ENCODE peak calls at places on chromosome 13, in four cellular contexts. One of them, this sample, is unnamed.

GRCh38 chr13:94313321-94313720 is 166.2 kb downstream of the DCT start:
- DNase-seq in transverse colon: no peak
- DNase-seq in MM.1S: no peak
- DNase-seq in neural progenitor cell: no peak
- DNase-seq in this sample: no peak

GRCh38 chr13:31064636-31065035 is 97.1 kb downstream of the HSPH1 start:
- DNase-seq in transverse colon: no peak
- DNase-seq in MM.1S: no peak
- DNase-seq in neural progenitor cell: no peak
- DNase-seq in this sample: no peak

GRCh38 chr13:44306401-44307192 is 67.0 kb upstream of the SERP2 start:
- DNase-seq in transverse colon: peak; percentile 63
- DNase-seq in MM.1S: no peak
- DNase-seq in neural progenitor cell: peak; percentile 52
- DNase-seq in this sample: no peak

GRCh38 chr13:42864952-42865634 is 83.7 kb downstream of the FAM216B start:
- DNase-seq in transverse colon: no peak
- DNase-seq in MM.1S: no peak
- DNase-seq in neural progenitor cell: no peak
- DNase-seq in this sample: peak; percentile 21

GRCh38 chr13:26037302-26037701 is 14.5 kb downstream of the SHISA2 start:
- DNase-seq in transverse colon: no peak
- DNase-seq in MM.1S: no peak
- DNase-seq in neural progenitor cell: peak; percentile 84
- DNase-seq in this sample: peak; percentile 80

GRCh38 chr13:75838366-75839017 is 202.4 kb downstream of the LMO7 start:
- DNase-seq in transverse colon: no peak
- DNase-seq in MM.1S: no peak
- DNase-seq in neural progenitor cell: no peak
- DNase-seq in this sample: no peak

GRCh38 chr13:46934749-46935148 is 37.9 kb upstream of the HTR2A start:
- DNase-seq in transverse colon: no peak
- DNase-seq in MM.1S: peak; percentile 13
- DNase-seq in neural progenitor cell: no peak
- DNase-seq in this sample: no peak

GRCh38 chr13:100544866-100545683 is 43.5 kb downstream of the GGACT start:
- DNase-seq in transverse colon: no peak
- DNase-seq in MM.1S: no peak
- DNase-seq in neural progenitor cell: no peak
- DNase-seq in this sample: no peak

GRCh38 chr13:39602614-39603366 is at the start of gene LHFPL6:
- DNase-seq in transverse colon: peak; percentile 75
- DNase-seq in MM.1S: peak; percentile 27
- DNase-seq in neural progenitor cell: peak; percentile 90
- DNase-seq in this sample: peak; percentile 58

GRCh38 chr13:88592105-88592504 is 920.9 kb downstream of the SLITRK5 start:
- DNase-seq in transverse colon: no peak
- DNase-seq in MM.1S: no peak
- DNase-seq in neural progenitor cell: no peak
- DNase-seq in this sample: no peak

GRCh38 chr13:102073251-102073650 is 328.6 kb downstream of the FGF14 start:
- DNase-seq in transverse colon: no peak
- DNase-seq in MM.1S: no peak
- DNase-seq in neural progenitor cell: no peak
- DNase-seq in this sample: no peak

GRCh38 chr13:46962286-46962941 is 65.6 kb upstream of the HTR2A start:
- DNase-seq in transverse colon: no peak
- DNase-seq in MM.1S: no peak
- DNase-seq in neural progenitor cell: peak; percentile 50
- DNase-seq in this sample: peak; percentile 57

GRCh38 chr13:54486421-54487166 is 1458.0 kb downstream of the OLFM4 start:
- DNase-seq in transverse colon: no peak
- DNase-seq in MM.1S: no peak
- DNase-seq in neural progenitor cell: no peak
- DNase-seq in this sample: no peak

GRCh38 chr13:42968906-42969305 is 23.1 kb downstream of the EPSTI1 start:
- DNase-seq in transverse colon: peak; percentile 88
- DNase-seq in MM.1S: no peak
- DNase-seq in neural progenitor cell: no peak
- DNase-seq in this sample: no peak

GRCh38 chr13:46716821-46717220 is 80.1 kb downstream of the ESD start:
- DNase-seq in transverse colon: no peak
- DNase-seq in MM.1S: no peak
- DNase-seq in neural progenitor cell: no peak
- DNase-seq in this sample: no peak

GRCh38 chr13:36344886-36345437 is 1.2 kb downstream of the SPART start:
- DNase-seq in transverse colon: no peak
- DNase-seq in MM.1S: no peak
- DNase-seq in neural progenitor cell: peak; percentile 34
- DNase-seq in this sample: no peak

GRCh38 chr13:93559718-93560117 is 333.1 kb downstream of the GPC6 start:
- DNase-seq in transverse colon: no peak
- DNase-seq in MM.1S: no peak
- DNase-seq in neural progenitor cell: no peak
- DNase-seq in this sample: no peak

GRCh38 chr13:28494861-28495585 is at the start of gene FLT1:
- DNase-seq in transverse colon: no peak
- DNase-seq in MM.1S: no peak
- DNase-seq in neural progenitor cell: peak; percentile 80
- DNase-seq in this sample: no peak

GRCh38 chr13:44309771-44310767 is 63.6 kb upstream of the SERP2 start:
- DNase-seq in transverse colon: peak; percentile 84
- DNase-seq in MM.1S: no peak
- DNase-seq in neural progenitor cell: no peak
- DNase-seq in this sample: no peak

GRCh38 chr13:24142886-24143285 is 17.6 kb upstream of the SPATA13 start:
- DNase-seq in transverse colon: no peak
- DNase-seq in MM.1S: no peak
- DNase-seq in neural progenitor cell: no peak
- DNase-seq in this sample: no peak

GRCh38 chr13:37306778-37307544 is 201.5 kb upstream of the CSNK1A1L start:
- DNase-seq in transverse colon: no peak
- DNase-seq in MM.1S: no peak
- DNase-seq in neural progenitor cell: no peak
- DNase-seq in this sample: no peak

GRCh38 chr13:86757236-86757978 is 913.8 kb upstream of the SLITRK5 start:
- DNase-seq in transverse colon: no peak
- DNase-seq in MM.1S: peak; percentile 47
- DNase-seq in neural progenitor cell: no peak
- DNase-seq in this sample: no peak

GRCh38 chr13:107324416-107325204 is 756.7 kb upstream of the ARGLU1 start:
- DNase-seq in transverse colon: no peak
- DNase-seq in MM.1S: no peak
- DNase-seq in neural progenitor cell: no peak
- DNase-seq in this sample: no peak

GRCh38 chr13:39144941-39145533 is 106.8 kb downstream of the NHLRC3 start:
- DNase-seq in transverse colon: peak; percentile 33
- DNase-seq in MM.1S: peak; percentile 7
- DNase-seq in neural progenitor cell: peak; percentile 82
- DNase-seq in this sample: peak; percentile 68

GRCh38 chr13:45137501-45137880 is 17.2 kb downstream of the GTF2F2 start:
- DNase-seq in transverse colon: no peak
- DNase-seq in MM.1S: no peak
- DNase-seq in neural progenitor cell: no peak
- DNase-seq in this sample: no peak

GRCh38 chr13:24381539-24382265 is 72.3 kb downstream of the C1QTNF9 start:
- DNase-seq in transverse colon: no peak
- DNase-seq in MM.1S: no peak
- DNase-seq in neural progenitor cell: peak; percentile 9
- DNase-seq in this sample: no peak

GRCh38 chr13:35649162-35649561 is 172.7 kb upstream of the MAB21L1 start:
- DNase-seq in transverse colon: no peak
- DNase-seq in MM.1S: no peak
- DNase-seq in neural progenitor cell: no peak
- DNase-seq in this sample: no peak

GRCh38 chr13:25085125-25085742 is 10.7 kb upstream of the PABPC3 start:
- DNase-seq in transverse colon: peak; percentile 9
- DNase-seq in MM.1S: peak; percentile 20
- DNase-seq in neural progenitor cell: peak; percentile 69
- DNase-seq in this sample: peak; percentile 77

GRCh38 chr13:25934127-25934526 is 117.7 kb downstream of the SHISA2 start:
- DNase-seq in transverse colon: no peak
- DNase-seq in MM.1S: no peak
- DNase-seq in neural progenitor cell: no peak
- DNase-seq in this sample: no peak

GRCh38 chr13:105048685-105049084 is 1486.8 kb downstream of the EFNB2 start:
- DNase-seq in transverse colon: no peak
- DNase-seq in MM.1S: peak; percentile 42
- DNase-seq in neural progenitor cell: no peak
- DNase-seq in this sample: no peak

GRCh38 chr13:91241249-91241648 is 106.2 kb upstream of the MIR17HG start:
- DNase-seq in transverse colon: no peak
- DNase-seq in MM.1S: no peak
- DNase-seq in neural progenitor cell: no peak
- DNase-seq in this sample: no peak

GRCh38 chr13:69857188-69857821 is 250.3 kb upstream of the ATXN8OS start:
- DNase-seq in transverse colon: no peak
- DNase-seq in MM.1S: peak; percentile 40
- DNase-seq in neural progenitor cell: peak; percentile 75
- DNase-seq in this sample: peak; percentile 85

GRCh38 chr13:31073859-31074718 is 87.6 kb downstream of the HSPH1 start:
- DNase-seq in transverse colon: no peak
- DNase-seq in MM.1S: peak; percentile 86
- DNase-seq in neural progenitor cell: peak; percentile 20
- DNase-seq in this sample: no peak

GRCh38 chr13:32761472-32761871 is 175.2 kb downstream of the PDS5B start:
- DNase-seq in transverse colon: no peak
- DNase-seq in MM.1S: no peak
- DNase-seq in neural progenitor cell: no peak
- DNase-seq in this sample: no peak

GRCh38 chr13:30142502-30143211 is 164.7 kb downstream of the KATNAL1 start:
- DNase-seq in transverse colon: peak; percentile 34
- DNase-seq in MM.1S: no peak
- DNase-seq in neural progenitor cell: no peak
- DNase-seq in this sample: no peak

GRCh38 chr13:44365008-44365407 is 8.6 kb upstream of the SERP2 start:
- DNase-seq in transverse colon: no peak
- DNase-seq in MM.1S: no peak
- DNase-seq in neural progenitor cell: no peak
- DNase-seq in this sample: no peak

GRCh38 chr13:100789968-100790367 is 115.4 kb upstream of the TMTC4 start:
- DNase-seq in transverse colon: no peak
- DNase-seq in MM.1S: peak; percentile 97
- DNase-seq in neural progenitor cell: no peak
- DNase-seq in this sample: no peak

GRCh38 chr13:39498471-39499114 is 104.4 kb downstream of the LHFPL6 start:
- DNase-seq in transverse colon: no peak
- DNase-seq in MM.1S: no peak
- DNase-seq in neural progenitor cell: peak; percentile 67
- DNase-seq in this sample: no peak

GRCh38 chr13:114079601-114080536 is 52.6 kb downstream of the RASA3 start:
- DNase-seq in transverse colon: peak; percentile 5
- DNase-seq in MM.1S: no peak
- DNase-seq in neural progenitor cell: no peak
- DNase-seq in this sample: no peak

GRCh38 chr13:111269508-111269907 is 50.9 kb upstream of the TEX29 start:
- DNase-seq in transverse colon: no peak
- DNase-seq in MM.1S: no peak
- DNase-seq in neural progenitor cell: no peak
- DNase-seq in this sample: no peak

GRCh38 chr13:111265006-111265700 is 55.3 kb upstream of the TEX29 start:
- DNase-seq in transverse colon: no peak
- DNase-seq in MM.1S: no peak
- DNase-seq in neural progenitor cell: no peak
- DNase-seq in this sample: no peak

GRCh38 chr13:111265701-111266035 is 54.8 kb upstream of the TEX29 start:
- DNase-seq in transverse colon: no peak
- DNase-seq in MM.1S: no peak
- DNase-seq in neural progenitor cell: peak; percentile 15
- DNase-seq in this sample: no peak

GRCh38 chr13:111267784-111268183 is 52.7 kb upstream of the TEX29 start:
- DNase-seq in transverse colon: no peak
- DNase-seq in MM.1S: no peak
- DNase-seq in neural progenitor cell: no peak
- DNase-seq in this sample: no peak

GRCh38 chr13:111267205-111267604 is 53.2 kb upstream of the TEX29 start:
- DNase-seq in transverse colon: no peak
- DNase-seq in MM.1S: no peak
- DNase-seq in neural progenitor cell: no peak
- DNase-seq in this sample: no peak
- H3K36me3 ChIP-seq in transverse colon: peaks cover 6% of the 10 kb centered on the region
- H3K36me3 ChIP-seq in MM.1S: no peaks in the 10 kb centered on the region
- H3K36me3 ChIP-seq in neural progenitor cell: no peaks in the 10 kb centered on the region
- H3K36me3 ChIP-seq in this sample: peaks cover 5% of the 10 kb centered on the region

GRCh38 chr13:99313941-99314340 is 6.7 kb upstream of the GPR183 start:
- DNase-seq in transverse colon: no peak
- DNase-seq in MM.1S: no peak
- DNase-seq in neural progenitor cell: no peak
- DNase-seq in this sample: no peak
- H3K4me1 ChIP-seq in transverse colon: peaks cover 19% of the 10 kb centered on the region
- H3K4me1 ChIP-seq in MM.1S: no peaks in the 10 kb centered on the region
- H3K4me1 ChIP-seq in neural progenitor cell: peaks cover 5% of the 10 kb centered on the region
- H3K4me1 ChIP-seq in this sample: peaks cover 25% of the 10 kb centered on the region

GRCh38 chr13:50025446-50025845 is 10.2 kb downstream of the KCNRG start:
- DNase-seq in transverse colon: no peak
- DNase-seq in MM.1S: no peak
- DNase-seq in neural progenitor cell: no peak
- DNase-seq in this sample: no peak
- H3K36me3 ChIP-seq in transverse colon: peaks cover 8% of the 10 kb centered on the region
- H3K36me3 ChIP-seq in MM.1S: no peaks in the 10 kb centered on the region
- H3K36me3 ChIP-seq in neural progenitor cell: no peaks in the 10 kb centered on the region
- H3K36me3 ChIP-seq in this sample: peaks cover 55% of the 10 kb centered on the region

GRCh38 chr13:109256866-109257760 is 529.3 kb downstream of the IRS2 start:
- DNase-seq in transverse colon: no peak
- DNase-seq in MM.1S: no peak
- DNase-seq in neural progenitor cell: no peak
- DNase-seq in this sample: no peak
- H3K4me1 ChIP-seq in transverse colon: no peaks in the 10 kb centered on the region
- H3K4me1 ChIP-seq in MM.1S: peaks cover 10% of the 10 kb centered on the region
- H3K4me1 ChIP-seq in neural progenitor cell: peaks cover 18% of the 10 kb centered on the region
- H3K4me1 ChIP-seq in this sample: peaks cover 8% of the 10 kb centered on the region

GRCh38 chr13:95608640-95609280 is 35.7 kb downstream of the DZIP1 start:
- DNase-seq in transverse colon: no peak
- DNase-seq in MM.1S: peak; percentile 96
- DNase-seq in neural progenitor cell: no peak
- DNase-seq in this sample: no peak
- H3K36me3 ChIP-seq in transverse colon: no peaks in the 10 kb centered on the region
- H3K36me3 ChIP-seq in MM.1S: no peaks in the 10 kb centered on the region
- H3K36me3 ChIP-seq in neural progenitor cell: peaks cover 20% of the 10 kb centered on the region
- H3K36me3 ChIP-seq in this sample: no peaks in the 10 kb centered on the region

GRCh38 chr13:98542568-98543379 is 34.1 kb downstream of the STK24 start:
- DNase-seq in transverse colon: no peak
- DNase-seq in MM.1S: no peak
- DNase-seq in neural progenitor cell: no peak
- DNase-seq in this sample: no peak

GRCh38 chr13:98541701-98542203 is 35.2 kb downstream of the STK24 start:
- DNase-seq in transverse colon: no peak
- DNase-seq in MM.1S: no peak
- DNase-seq in neural progenitor cell: no peak
- DNase-seq in this sample: no peak

GRCh38 chr13:98539655-98540054 is 37.3 kb downstream of the STK24 start:
- DNase-seq in transverse colon: no peak
- DNase-seq in MM.1S: no peak
- DNase-seq in neural progenitor cell: no peak
- DNase-seq in this sample: no peak

GRCh38 chr13:98540476-98540875 is 36.4 kb downstream of the STK24 start:
- DNase-seq in transverse colon: no peak
- DNase-seq in MM.1S: no peak
- DNase-seq in neural progenitor cell: no peak
- DNase-seq in this sample: no peak

GRCh38 chr13:98541211-98541610 is 35.7 kb downstream of the STK24 start:
- DNase-seq in transverse colon: no peak
- DNase-seq in MM.1S: no peak
- DNase-seq in neural progenitor cell: no peak
- DNase-seq in this sample: no peak
- H3K4me1 ChIP-seq in transverse colon: peaks cover 40% of the 10 kb centered on the region
- H3K4me1 ChIP-seq in MM.1S: peaks cover 17% of the 10 kb centered on the region
- H3K4me1 ChIP-seq in neural progenitor cell: peaks cover 42% of the 10 kb centered on the region
- H3K4me1 ChIP-seq in this sample: peaks cover 30% of the 10 kb centered on the region